ENCODE peak calls at places on chromosomes 13 and 19, in five cellular contexts. I is left ventricle myocardium inferior, M is body of pancreas, Z is aorta, Y is prostate gland. C is an unnamed sample. For H3K9me3 and H3K4me1, the result is how much of the 10 kb centered on the place peaks cover.

GRCh38 chr19:47464619-47465018 is 7.1 kb downstream of the SLC8A2 start:
- DNase-seq in M (no peak), Y (no peak), I (no peak), Z (no peak), C (no peak)

GRCh38 chr19:13842294-13843103 is 34.4 kb upstream of the NANOS3 start:
- DNase-seq in I (peak), M (peak), Z (peak), Y (peak), C (peak)

GRCh38 chr19:40754611-40755247 is 3.7 kb downstream of the SNRPA start:
- DNase-seq in I (no peak), M (peak), Y (no peak), Z (no peak), C (no peak)

GRCh38 chr13:66265446-66265845 is 964.7 kb downstream of the PCDH9 start:
- DNase-seq in M (no peak), I (no peak), Y (no peak), Z (no peak), C (no peak)

GRCh38 chr13:80337011-80337688 is 3.8 kb downstream of the SPRY2 start:
- DNase-seq in I (no peak), Y (peak), M (peak), Z (no peak), C (no peak)

GRCh38 chr13:24671367-24672117 is 8.7 kb upstream of the ATP12A start:
- DNase-seq in Z (no peak), M (peak), Y (peak), I (no peak), C (no peak)

GRCh38 chr13:80814541-80814940 is 473.6 kb upstream of the SPRY2 start:
- DNase-seq in Y (no peak), I (no peak), M (no peak), Z (no peak), C (no peak)

GRCh38 chr13:65914707-65915106 is 1315.4 kb downstream of the PCDH9 start:
- DNase-seq in M (no peak), Z (no peak), I (no peak), Y (no peak), C (no peak)

GRCh38 chr13:45500492-45501174 is 35.9 kb downstream of the COG3 start:
- DNase-seq in I (no peak), Z (no peak), M (no peak), Y (no peak), C (no peak)

GRCh38 chr19:53652476-53652875 is 20.7 kb downstream of the DPRX start:
- DNase-seq in I (no peak), Z (no peak), M (no peak), Y (no peak), C (no peak)
- H3K9me3 ChIP-seq in I (under half), Z (under half), M (under half), Y (under half), C (under half)

GRCh38 chr19:18871543-18871942 is 24.4 kb downstream of the CERS1 start:
- DNase-seq in Z (no peak), Y (no peak), M (no peak), I (no peak), C (no peak)
- H3K27ac ChIP-seq in Z (no peak), Y (no peak), M (no peak), I (no peak), C (no peak)

DNA sequence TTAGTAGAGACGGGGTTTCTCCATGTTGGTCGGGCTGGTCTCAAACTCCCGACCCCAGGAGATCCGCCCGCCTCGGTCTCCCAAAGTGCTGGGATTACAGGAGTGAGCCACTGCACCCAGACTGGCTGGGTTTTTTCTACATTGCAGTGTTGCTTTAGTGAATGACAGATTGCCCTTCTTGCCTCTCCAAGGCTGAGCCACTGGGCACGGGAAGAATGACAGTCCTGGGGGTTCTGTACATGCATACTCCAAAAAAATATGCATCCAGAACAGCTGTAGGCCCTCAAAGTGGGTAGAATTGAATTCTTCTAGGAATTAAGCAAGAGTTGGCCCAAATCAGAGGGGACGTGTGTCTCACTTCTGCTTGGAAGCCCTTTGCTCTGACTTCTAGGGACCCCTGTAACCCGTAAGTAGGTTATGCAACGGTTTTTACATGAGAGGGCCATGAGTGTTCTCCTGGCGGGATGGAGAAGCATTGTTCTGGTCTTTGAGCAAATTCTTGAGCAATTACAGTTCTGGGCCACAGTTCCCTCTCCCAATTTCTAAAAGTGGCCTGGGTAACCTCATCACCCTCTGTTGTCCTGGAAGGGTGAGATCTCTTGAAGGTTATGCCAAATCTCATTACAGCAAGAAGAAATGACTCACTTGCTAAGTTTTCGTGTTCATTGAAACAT is 3.6 kb downstream of the ACTN4 start:
- DNase-seq in Y (no peak), Z (no peak), I (no peak), M (no peak), C (no peak)
- H3K4me1 ChIP-seq in Y (under half), Z (under half), I (half or more), M (half or more), C (under half)

DNA sequence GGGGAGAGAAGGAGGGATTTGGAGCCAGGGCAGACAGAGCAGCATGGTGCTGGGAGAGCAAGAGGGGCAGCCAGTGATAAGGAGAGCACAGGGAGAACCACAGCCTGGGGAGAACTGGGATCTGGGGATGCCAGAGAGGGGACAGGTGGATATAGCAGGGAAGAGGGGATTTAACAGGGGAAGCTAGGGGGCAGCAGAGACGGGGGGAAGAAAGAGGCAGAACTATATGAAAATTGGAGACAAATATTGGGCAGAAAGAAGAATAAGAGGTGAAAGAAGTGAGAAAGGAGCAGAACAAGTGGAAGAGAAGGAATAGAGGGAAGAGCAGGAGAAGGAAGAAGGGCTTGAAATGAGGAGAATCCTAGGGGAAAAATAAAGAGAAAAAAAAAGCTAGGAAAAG is 6.5 kb upstream of the ZNF528 start:
- DNase-seq in Y (no peak), Z (no peak), I (no peak), M (no peak), C (no peak)
- H3K9me3 ChIP-seq in Y (under half), Z (under half), I (half or more), M (under half), C (under half)

GRCh38 chr13:43405457-43405856 is 381.3 kb downstream of the ENOX1 start:
- DNase-seq in M (no peak), I (no peak), Z (no peak), Y (no peak), C (no peak)

GRCh38 chr13:43411211-43411610 is 375.6 kb downstream of the ENOX1 start:
- DNase-seq in Y (no peak), I (no peak), Z (no peak), M (no peak), C (no peak)

GRCh38 chr13:43407023-43407581 is 379.7 kb downstream of the ENOX1 start:
- DNase-seq in Z (no peak), Y (no peak), M (no peak), I (no peak), C (no peak)

GRCh38 chr13:43411741-43412140 is 375.0 kb downstream of the ENOX1 start:
- DNase-seq in Z (no peak), Y (no peak), I (peak), M (no peak), C (no peak)

DNA sequence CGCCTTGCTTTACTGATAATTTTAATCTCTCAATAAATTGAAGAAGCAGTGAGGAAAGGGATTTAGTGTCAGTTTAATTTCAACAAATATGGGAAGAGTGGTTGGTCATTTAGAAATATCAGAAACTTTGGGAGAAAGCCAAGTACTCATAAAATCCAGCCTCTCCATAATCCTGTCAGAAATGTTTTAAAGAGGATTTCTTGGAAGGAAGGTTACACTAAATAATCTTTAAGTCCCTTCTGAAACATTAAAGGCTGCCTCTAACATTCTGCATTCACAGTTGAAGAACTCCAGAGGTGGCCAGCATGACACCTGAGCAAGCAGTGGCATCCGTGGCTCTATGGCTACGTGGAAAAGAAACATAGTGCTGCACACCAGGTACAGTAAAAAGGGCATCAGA is 378.5 kb downstream of the ENOX1 start:
- DNase-seq in M (no peak), I (no peak), Z (no peak), Y (no peak), C (no peak)
- H3K27ac ChIP-seq in M (no peak), I (no peak), Z (no peak), Y (no peak), C (no peak)

GRCh38 chr13:98985591-98985990 is 7.7 kb upstream of the DOCK9 start:
- DNase-seq in Y (no peak), Z (no peak), M (no peak), I (no peak), C (no peak)
- H3K4me1 ChIP-seq in Y (under half), Z (under half), M (under half), I (under half), C (under half)

DNA sequence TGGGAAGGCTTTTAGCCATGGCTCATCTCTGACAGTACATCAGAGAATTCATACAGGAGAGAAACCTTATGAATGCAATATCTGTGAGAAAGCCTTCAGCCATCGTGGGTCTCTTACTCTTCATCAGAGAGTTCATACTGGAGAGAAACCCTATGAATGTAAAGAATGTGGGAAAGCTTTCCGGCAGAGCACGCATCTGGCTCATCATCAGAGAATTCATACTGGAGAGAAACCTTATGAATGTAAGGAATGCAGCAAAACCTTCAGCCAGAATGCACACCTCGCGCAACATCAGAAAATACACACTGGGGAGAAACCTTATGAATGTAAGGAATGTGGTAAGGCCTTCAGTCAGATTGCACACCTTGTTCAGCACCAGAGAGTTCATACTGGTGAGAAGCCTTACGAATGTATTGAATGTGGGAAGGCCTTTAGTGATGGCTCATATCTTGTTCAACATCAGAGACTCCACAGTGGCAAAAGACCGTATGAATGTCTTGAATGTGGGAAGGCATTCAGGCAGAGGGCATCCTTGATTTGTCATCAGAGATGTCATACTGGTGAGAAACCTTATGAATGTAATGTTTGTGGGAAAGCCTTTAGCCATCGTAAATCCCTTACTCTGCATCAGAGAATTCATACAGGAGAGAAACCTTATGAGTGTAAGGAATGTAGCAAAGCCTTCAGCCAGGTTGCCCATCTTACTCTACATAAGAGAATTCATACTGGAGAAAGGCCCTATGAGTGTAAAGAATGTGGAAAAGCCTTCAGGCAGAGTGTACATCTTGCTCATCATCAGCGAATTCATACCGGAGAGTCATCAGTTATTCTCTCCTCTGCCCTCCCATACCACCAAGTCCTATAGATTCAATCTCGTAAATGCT is 10.7 kb downstream of the ZNF470 start:
- DNase-seq in I (no peak), Z (no peak), Y (no peak), M (no peak), C (no peak)
- H3K9me3 ChIP-seq in I (half or more), Z (under half), Y (under half), M (under half), C (half or more)

GRCh38 chr13:91346848-91347211 is 657 bp upstream of the MIR17HG start:
- DNase-seq in Y (peak), M (peak), Z (no peak), I (no peak), C (peak)
- H3K27ac ChIP-seq in Y (peak), M (peak), Z (no peak), I (peak), C (peak)

GRCh38 chr19:4841366-4841704 is 9.8 kb upstream of the TICAM1 start:
- DNase-seq in Z (no peak), Y (no peak), I (no peak), M (no peak), C (no peak)

GRCh38 chr19:4844348-4845179 is 13.1 kb upstream of the TICAM1 start:
- DNase-seq in M (peak), I (peak), Y (no peak), Z (no peak), C (no peak)

GRCh38 chr19:4843647-4843965 is 12.1 kb upstream of the TICAM1 start:
- DNase-seq in Y (no peak), M (no peak), Z (no peak), I (no peak), C (no peak)

DNA sequence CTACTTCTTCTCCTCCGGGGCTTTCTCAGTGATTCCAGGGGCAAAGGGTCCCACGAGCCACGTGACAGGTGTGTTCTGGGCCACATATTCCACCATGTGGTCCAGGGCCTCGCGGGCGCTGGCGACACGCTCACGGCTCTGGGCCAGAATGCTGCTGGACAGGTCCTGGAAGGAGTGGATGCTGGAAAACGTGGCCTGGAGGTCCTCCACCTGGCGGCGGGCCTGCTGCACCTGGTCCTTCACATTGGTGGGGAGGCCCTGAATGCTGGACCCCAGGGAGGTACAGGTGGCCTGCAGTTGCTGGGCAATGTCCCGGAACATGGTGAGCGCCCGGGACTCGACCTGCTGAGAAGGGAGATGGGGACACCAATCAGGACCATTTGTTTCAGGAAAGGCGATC is 7.7 kb upstream of the TICAM1 start:
- DNase-seq in Y (no peak), M (no peak), I (no peak), Z (no peak), C (no peak)
- H3K4me1 ChIP-seq in Y (under half), M (under half), I (under half), Z (under half), C (under half)